ENCODE peak calls at places on chromosomes 6 and 20, in seven cellular contexts. One of them, this sample, is unnamed.

GRCh38 chr6:157047328-157047727 is 270.1 kb downstream of the ARID1B start:
- DNase-seq in breast epithelium: no peak
- DNase-seq in mammary epithelial cell: no peak
- DNase-seq in HFFc6: no peak
- DNase-seq in cardiac muscle cell: no peak
- DNase-seq in endothelial cell of umbilical vein: no peak
- DNase-seq in GM12864: no peak
- DNase-seq in this sample: no peak

GRCh38 chr6:169841251-169841650 is 89.8 kb downstream of the ERMARD start:
- DNase-seq in cardiac muscle cell: no peak
- DNase-seq in GM12864: no peak
- DNase-seq in breast epithelium: no peak
- DNase-seq in HFFc6: no peak
- DNase-seq in mammary epithelial cell: no peak
- DNase-seq in endothelial cell of umbilical vein: no peak
- DNase-seq in this sample: no peak

GRCh38 chr20:53298260-53298659 is 295.4 kb downstream of the ZNF217 start:
- DNase-seq in mammary epithelial cell: no peak
- DNase-seq in HFFc6: no peak
- DNase-seq in endothelial cell of umbilical vein: no peak
- DNase-seq in GM12864: no peak
- DNase-seq in breast epithelium: no peak
- DNase-seq in cardiac muscle cell: no peak
- DNase-seq in this sample: no peak

GRCh38 chr20:36344517-36345132 is 38.5 kb downstream of the DLGAP4 start:
- DNase-seq in breast epithelium: no peak
- DNase-seq in cardiac muscle cell: peak
- DNase-seq in mammary epithelial cell: peak
- DNase-seq in GM12864: no peak
- DNase-seq in endothelial cell of umbilical vein: peak
- DNase-seq in HFFc6: peak
- DNase-seq in this sample: peak

GRCh38 chr6:169173532-169174268 is 79.9 kb downstream of the THBS2 start:
- DNase-seq in mammary epithelial cell: peak
- DNase-seq in breast epithelium: no peak
- DNase-seq in HFFc6: peak
- DNase-seq in endothelial cell of umbilical vein: no peak
- DNase-seq in cardiac muscle cell: no peak
- DNase-seq in GM12864: no peak
- DNase-seq in this sample: peak

GRCh38 chr6:166955865-166956443 is 396 bp downstream of the RNASET2 start:
- DNase-seq in mammary epithelial cell: no peak
- DNase-seq in endothelial cell of umbilical vein: no peak
- DNase-seq in HFFc6: no peak
- DNase-seq in cardiac muscle cell: no peak
- DNase-seq in breast epithelium: no peak
- DNase-seq in GM12864: no peak
- DNase-seq in this sample: no peak

GRCh38 chr6:52588710-52589091 is 11.8 kb upstream of the TRAM2 start:
- DNase-seq in cardiac muscle cell: no peak
- DNase-seq in HFFc6: no peak
- DNase-seq in breast epithelium: no peak
- DNase-seq in GM12864: no peak
- DNase-seq in endothelial cell of umbilical vein: peak
- DNase-seq in mammary epithelial cell: no peak
- DNase-seq in this sample: no peak

GRCh38 chr6:123009101-123009500 is 13.1 kb downstream of the CLVS2 start:
- DNase-seq in mammary epithelial cell: no peak
- DNase-seq in HFFc6: no peak
- DNase-seq in cardiac muscle cell: no peak
- DNase-seq in endothelial cell of umbilical vein: no peak
- DNase-seq in breast epithelium: no peak
- DNase-seq in GM12864: no peak
- DNase-seq in this sample: peak

DNA sequence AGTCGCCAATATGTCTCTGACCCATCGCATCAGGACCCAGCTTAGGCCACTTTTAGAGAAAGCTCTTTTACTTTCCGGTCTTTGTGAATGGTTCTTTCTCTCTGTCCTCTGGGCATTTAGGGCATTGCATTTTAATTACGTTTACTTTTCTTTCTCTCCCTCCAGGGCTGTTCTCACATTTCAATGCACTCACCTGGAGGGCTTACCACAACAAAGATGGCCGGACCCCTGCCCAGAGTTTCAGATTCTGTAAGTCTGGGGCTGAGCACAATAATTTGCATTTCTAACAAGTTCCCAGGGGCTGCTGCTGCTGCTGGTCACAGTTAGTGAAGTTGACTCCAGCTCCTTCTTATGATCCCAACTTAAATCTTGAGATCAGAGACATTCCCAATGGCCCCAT is 3.0 kb downstream of the ANKRD66 start:
- DNase-seq in endothelial cell of umbilical vein: no peak
- DNase-seq in mammary epithelial cell: no peak
- DNase-seq in cardiac muscle cell: no peak
- DNase-seq in HFFc6: no peak
- DNase-seq in breast epithelium: no peak
- DNase-seq in GM12864: no peak
- DNase-seq in this sample: no peak
- TF ChIP-seq CTCF in endothelial cell of umbilical vein: no peak
- TF ChIP-seq CTCF in mammary epithelial cell: no peak
- TF ChIP-seq CTCF in cardiac muscle cell: no peak
- TF ChIP-seq CTCF in HFFc6: no peak
- TF ChIP-seq CTCF in breast epithelium: no peak
- TF ChIP-seq CTCF in GM12864: no peak
- TF ChIP-seq CTCF in this sample: no peak

GRCh38 chr6:165056292-165056691 is 253.1 kb downstream of the C6orf118 start:
- DNase-seq in HFFc6: no peak
- DNase-seq in cardiac muscle cell: no peak
- DNase-seq in breast epithelium: no peak
- DNase-seq in endothelial cell of umbilical vein: no peak
- DNase-seq in mammary epithelial cell: no peak
- DNase-seq in GM12864: no peak
- DNase-seq in this sample: no peak

GRCh38 chr6:165059032-165059431 is 250.4 kb downstream of the C6orf118 start:
- DNase-seq in mammary epithelial cell: peak
- DNase-seq in HFFc6: no peak
- DNase-seq in cardiac muscle cell: no peak
- DNase-seq in breast epithelium: no peak
- DNase-seq in endothelial cell of umbilical vein: no peak
- DNase-seq in GM12864: no peak
- DNase-seq in this sample: peak

GRCh38 chr6:165060636-165061190 is 248.7 kb downstream of the C6orf118 start:
- DNase-seq in endothelial cell of umbilical vein: no peak
- DNase-seq in HFFc6: no peak
- DNase-seq in GM12864: no peak
- DNase-seq in breast epithelium: no peak
- DNase-seq in mammary epithelial cell: no peak
- DNase-seq in cardiac muscle cell: no peak
- DNase-seq in this sample: no peak

GRCh38 chr6:165052561-165053500 is 256.6 kb downstream of the C6orf118 start:
- DNase-seq in cardiac muscle cell: no peak
- DNase-seq in mammary epithelial cell: no peak
- DNase-seq in breast epithelium: no peak
- DNase-seq in GM12864: no peak
- DNase-seq in endothelial cell of umbilical vein: no peak
- DNase-seq in HFFc6: no peak
- DNase-seq in this sample: no peak

DNA sequence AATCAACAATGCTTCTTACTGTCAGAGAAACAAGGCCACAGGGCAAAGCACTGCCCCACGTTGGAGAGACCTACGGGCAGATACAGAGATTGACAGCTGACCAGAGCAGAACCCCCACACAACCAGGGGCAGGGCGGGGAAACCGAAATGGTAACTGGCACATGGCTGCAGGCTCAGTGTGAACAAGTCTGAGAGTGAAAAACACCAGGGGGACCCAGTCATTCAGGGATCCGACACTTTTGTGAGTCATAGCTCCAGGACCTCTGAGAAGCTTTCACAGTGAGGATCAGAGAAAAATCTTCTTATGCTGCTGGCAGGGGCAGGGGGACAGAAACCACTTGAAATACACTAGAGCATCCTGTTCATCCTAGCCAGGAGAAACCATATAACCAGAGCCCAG is 254.2 kb downstream of the C6orf118 start:
- DNase-seq in cardiac muscle cell: peak
- DNase-seq in mammary epithelial cell: no peak
- DNase-seq in GM12864: no peak
- DNase-seq in breast epithelium: no peak
- DNase-seq in HFFc6: no peak
- DNase-seq in endothelial cell of umbilical vein: no peak
- DNase-seq in this sample: peak
- TF ChIP-seq CTCF in cardiac muscle cell: no peak
- TF ChIP-seq CTCF in mammary epithelial cell: peak
- TF ChIP-seq CTCF in GM12864: no peak
- TF ChIP-seq CTCF in breast epithelium: no peak
- TF ChIP-seq CTCF in HFFc6: no peak
- TF ChIP-seq CTCF in endothelial cell of umbilical vein: no peak
- TF ChIP-seq CTCF in this sample: peak

GRCh38 chr20:7843613-7844012 is 96.6 kb downstream of the HAO1 start:
- DNase-seq in HFFc6: no peak
- DNase-seq in breast epithelium: no peak
- DNase-seq in endothelial cell of umbilical vein: no peak
- DNase-seq in mammary epithelial cell: peak
- DNase-seq in cardiac muscle cell: peak
- DNase-seq in GM12864: no peak
- DNase-seq in this sample: peak
- TF ChIP-seq CTCF in HFFc6: no peak
- TF ChIP-seq CTCF in breast epithelium: no peak
- TF ChIP-seq CTCF in endothelial cell of umbilical vein: no peak
- TF ChIP-seq CTCF in mammary epithelial cell: no peak
- TF ChIP-seq CTCF in cardiac muscle cell: no peak
- TF ChIP-seq CTCF in GM12864: no peak
- TF ChIP-seq CTCF in this sample: no peak

DNA sequence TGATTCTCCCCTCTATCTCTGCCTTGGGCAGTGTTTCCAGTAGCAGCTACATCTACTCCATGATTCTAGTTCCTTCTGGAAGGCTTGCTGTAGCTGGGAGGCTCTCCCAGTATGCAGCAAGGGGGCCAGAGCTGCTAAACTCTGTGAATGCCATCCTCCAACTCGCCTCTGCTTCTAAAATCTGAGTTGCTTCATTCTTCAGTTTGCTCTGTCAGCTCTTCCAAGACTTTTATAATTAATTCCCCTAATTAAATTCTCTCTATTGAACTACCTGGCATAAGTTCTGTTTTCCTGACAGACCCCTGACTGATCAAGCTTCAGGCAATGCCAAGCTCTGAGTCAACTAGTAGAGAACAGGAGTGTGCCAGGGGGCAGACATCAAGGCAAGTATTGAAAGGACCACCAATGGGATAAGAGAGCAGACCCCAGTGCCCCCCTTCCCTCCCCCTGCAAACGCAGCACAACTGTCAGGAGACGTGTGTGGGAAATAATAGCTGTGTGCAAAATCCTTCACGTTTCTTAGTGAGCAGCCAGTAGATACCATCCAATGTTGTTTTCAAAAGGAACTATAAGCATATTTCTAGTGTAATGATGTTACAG is 109.3 kb upstream of the TAB2 start:
- DNase-seq in endothelial cell of umbilical vein: no peak
- DNase-seq in HFFc6: no peak
- DNase-seq in breast epithelium: no peak
- DNase-seq in mammary epithelial cell: no peak
- DNase-seq in cardiac muscle cell: no peak
- DNase-seq in GM12864: no peak
- DNase-seq in this sample: no peak
- TF ChIP-seq CTCF in endothelial cell of umbilical vein: no peak
- TF ChIP-seq CTCF in HFFc6: no peak
- TF ChIP-seq CTCF in breast epithelium: no peak
- TF ChIP-seq CTCF in mammary epithelial cell: no peak
- TF ChIP-seq CTCF in cardiac muscle cell: no peak
- TF ChIP-seq CTCF in GM12864: no peak
- TF ChIP-seq CTCF in this sample: no peak

GRCh38 chr20:14337400-14338171 is at the start of gene FLRT3:
- DNase-seq in mammary epithelial cell: peak
- DNase-seq in HFFc6: peak
- DNase-seq in GM12864: peak
- DNase-seq in breast epithelium: peak
- DNase-seq in endothelial cell of umbilical vein: peak
- DNase-seq in cardiac muscle cell: peak
- DNase-seq in this sample: peak
- TF ChIP-seq CTCF in mammary epithelial cell: peak
- TF ChIP-seq CTCF in HFFc6: peak
- TF ChIP-seq CTCF in GM12864: peak
- TF ChIP-seq CTCF in breast epithelium: peak
- TF ChIP-seq CTCF in endothelial cell of umbilical vein: peak
- TF ChIP-seq CTCF in cardiac muscle cell: peak
- TF ChIP-seq CTCF in this sample: peak

GRCh38 chr6:4354181-4354580 is 218.8 kb upstream of the ECI2 start:
- DNase-seq in GM12864: no peak
- DNase-seq in endothelial cell of umbilical vein: no peak
- DNase-seq in cardiac muscle cell: no peak
- DNase-seq in breast epithelium: no peak
- DNase-seq in HFFc6: no peak
- DNase-seq in mammary epithelial cell: no peak
- DNase-seq in this sample: no peak
- TF ChIP-seq CTCF in GM12864: no peak
- TF ChIP-seq CTCF in endothelial cell of umbilical vein: no peak
- TF ChIP-seq CTCF in cardiac muscle cell: no peak
- TF ChIP-seq CTCF in breast epithelium: no peak
- TF ChIP-seq CTCF in HFFc6: no peak
- TF ChIP-seq CTCF in mammary epithelial cell: no peak
- TF ChIP-seq CTCF in this sample: no peak